ENCODE peak calls at places on chromosomes 2 and 18, in six cellular contexts. F is GM12878, A is SK-N-SH, E is HCT116, G is WTC11, M is A549. W is an unnamed sample.

GRCh38 chr2:18771212-18771611 is 181.8 kb upstream of the NT5C1B start:
- DNase-seq in F (no peak), A (no peak), E (no peak), G (no peak), M (no peak), W (no peak)

GRCh38 chr2:42195559-42195958 is 26.4 kb downstream of the EML4 start:
- DNase-seq in F (no peak), A (no peak), E (peak), G (no peak), M (peak), W (no peak)

GRCh38 chr2:203261326-203262159 is 22.7 kb downstream of the CYP20A1 start:
- DNase-seq in F (no peak), A (no peak), E (no peak), G (peak), M (no peak), W (peak)

GRCh38 chr2:101249826-101250225 is 2.9 kb upstream of the CNOT11 start:
- DNase-seq in F (no peak), A (no peak), E (no peak), G (peak), M (no peak), W (no peak)

GRCh38 chr2:7373156-7373555 is 455.9 kb downstream of the RNF144A start:
- DNase-seq in F (no peak), A (no peak), E (no peak), G (no peak), M (no peak), W (no peak)

GRCh38 chr2:215921884-215922283 is 91.5 kb downstream of the MREG start:
- DNase-seq in F (no peak), A (no peak), E (peak), G (no peak), M (no peak), W (no peak)

GRCh38 chr2:95384854-95385569 is 17.5 kb upstream of the FAHD2A start:
- DNase-seq in F (no peak), A (no peak), E (no peak), G (peak), M (no peak), W (no peak)

GRCh38 chr2:22253171-22253570 is 1129.4 kb downstream of the TDRD15 start:
- DNase-seq in F (no peak), A (no peak), E (no peak), G (no peak), M (no peak), W (no peak)

GRCh38 chr2:20525041-20526035 is 78.5 kb downstream of the RHOB start:
- DNase-seq in F (peak), A (no peak), E (no peak), G (no peak), M (no peak), W (peak)

GRCh38 chr2:33107690-33108482 is 161.1 kb downstream of the LTBP1 start:
- DNase-seq in F (no peak), A (no peak), E (no peak), G (no peak), M (no peak), W (no peak)

GRCh38 chr2:177422271-177422670 is 29.7 kb downstream of the AGPS start:
- DNase-seq in F (no peak), A (no peak), E (no peak), G (no peak), M (no peak), W (no peak)

GRCh38 chr2:206217743-206218520 is 56.5 kb upstream of the ZDBF2 start:
- DNase-seq in F (no peak), A (peak), E (no peak), G (no peak), M (no peak), W (peak)

GRCh38 chr2:224211821-224212220 is 172.7 kb upstream of the SERPINE2 start:
- DNase-seq in F (no peak), A (no peak), E (no peak), G (no peak), M (no peak), W (no peak)

GRCh38 chr2:9763356-9764152 is 79.7 kb upstream of the TAF1B start:
- DNase-seq in F (no peak), A (no peak), E (no peak), G (no peak), M (no peak), W (no peak)

GRCh38 chr18:21163647-21164625 is 52.3 kb upstream of the ROCK1 start:
- DNase-seq in F (no peak), A (no peak), E (no peak), G (no peak), M (no peak), W (peak)

GRCh38 chr2:109402180-109402579 is 211.6 kb downstream of the SEPTIN10 start:
- DNase-seq in F (no peak), A (no peak), E (no peak), G (no peak), M (no peak), W (no peak)

GRCh38 chr2:31580321-31581117 is at the start of gene SRD5A2:
- DNase-seq in F (no peak), A (peak), E (no peak), G (peak), M (no peak), W (no peak)

GRCh38 chr2:29273004-29273703 is 157.9 kb downstream of the CLIP4 start:
- DNase-seq in F (no peak), A (no peak), E (no peak), G (no peak), M (no peak), W (no peak)

GRCh38 chr18:11994346-11994707 is 13.0 kb downstream of the IMPA2 start:
- DNase-seq in F (no peak), A (no peak), E (no peak), G (no peak), M (peak), W (no peak)

GRCh38 chr2:1730047-1730937 is 14.0 kb downstream of the PXDN start:
- DNase-seq in F (no peak), A (peak), E (no peak), G (peak), M (no peak), W (no peak)

GRCh38 chr2:535222-535621 is 142.0 kb downstream of the TMEM18 start:
- DNase-seq in F (no peak), A (no peak), E (peak), G (no peak), M (no peak), W (no peak)

GRCh38 chr2:160584972-160585494 is 91.4 kb upstream of the RBMS1 start:
- DNase-seq in F (no peak), A (no peak), E (no peak), G (no peak), M (no peak), W (no peak)

GRCh38 chr2:72942293-72942692 is 25.0 kb downstream of the EMX1 start:
- DNase-seq in F (no peak), A (no peak), E (no peak), G (no peak), M (no peak), W (no peak)

GRCh38 chr2:167420261-167420660 is 532.0 kb downstream of the XIRP2 start:
- DNase-seq in F (no peak), A (no peak), E (no peak), G (no peak), M (no peak), W (no peak)

GRCh38 chr18:25737710-25738251 is 352.6 kb downstream of the SS18 start:
- DNase-seq in F (no peak), A (no peak), E (peak), G (no peak), M (no peak), W (no peak)

GRCh38 chr18:48455555-48456478 is 46.6 kb upstream of the ZBTB7C start:
- DNase-seq in F (no peak), A (no peak), E (peak), G (no peak), M (no peak), W (peak)

GRCh38 chr2:101596346-101596745 is 101.2 kb upstream of the MAP4K4 start:
- DNase-seq in F (no peak), A (no peak), E (no peak), G (no peak), M (no peak), W (no peak)

GRCh38 chr18:66971951-66972350 is 368.1 kb upstream of the CDH19 start:
- DNase-seq in F (no peak), A (peak), E (no peak), G (no peak), M (no peak), W (no peak)

GRCh38 chr2:32008811-32009478 is 1.9 kb downstream of the MEMO1 start:
- DNase-seq in F (no peak), A (no peak), E (no peak), G (no peak), M (no peak), W (peak)

GRCh38 chr2:213989207-213989606 is 421.6 kb upstream of the VWC2L start:
- DNase-seq in F (no peak), A (no peak), E (no peak), G (no peak), M (no peak), W (no peak)

GRCh38 chr18:61085036-61085435 is 248.2 kb upstream of the CDH20 start:
- DNase-seq in F (no peak), A (no peak), E (no peak), G (no peak), M (no peak), W (no peak)

GRCh38 chr18:50282521-50283335 is 1.4 kb upstream of the MBD1 start:
- DNase-seq in F (no peak), A (no peak), E (no peak), G (no peak), M (no peak), W (no peak)

GRCh38 chr2:48849770-48850169 is 94.2 kb upstream of the LHCGR start:
- DNase-seq in F (no peak), A (no peak), E (no peak), G (no peak), M (no peak), W (no peak)

GRCh38 chr2:88074150-88074549 is 6.5 kb downstream of the SMYD1 start:
- DNase-seq in F (no peak), A (no peak), E (no peak), G (no peak), M (no peak), W (no peak)

GRCh38 chr2:109201465-109202420 is 72.7 kb downstream of the SH3RF3 start:
- DNase-seq in F (no peak), A (peak), E (no peak), G (no peak), M (no peak), W (no peak)

GRCh38 chr2:47528874-47529273 is 125.9 kb downstream of the MSH2 start:
- DNase-seq in F (no peak), A (no peak), E (no peak), G (no peak), M (no peak), W (no peak)

GRCh38 chr2:8520791-8521344 is 161.0 kb upstream of the ID2 start:
- DNase-seq in F (no peak), A (no peak), E (no peak), G (no peak), M (no peak), W (peak)

GRCh38 chr2:100832885-100833284 is 12.9 kb downstream of the NPAS2 start:
- DNase-seq in F (no peak), A (no peak), E (no peak), G (no peak), M (no peak), W (no peak)

GRCh38 chr2:164456599-164456998 is 164.7 kb downstream of the GRB14 start:
- DNase-seq in F (no peak), A (peak), E (no peak), G (no peak), M (no peak), W (no peak)

DNA sequence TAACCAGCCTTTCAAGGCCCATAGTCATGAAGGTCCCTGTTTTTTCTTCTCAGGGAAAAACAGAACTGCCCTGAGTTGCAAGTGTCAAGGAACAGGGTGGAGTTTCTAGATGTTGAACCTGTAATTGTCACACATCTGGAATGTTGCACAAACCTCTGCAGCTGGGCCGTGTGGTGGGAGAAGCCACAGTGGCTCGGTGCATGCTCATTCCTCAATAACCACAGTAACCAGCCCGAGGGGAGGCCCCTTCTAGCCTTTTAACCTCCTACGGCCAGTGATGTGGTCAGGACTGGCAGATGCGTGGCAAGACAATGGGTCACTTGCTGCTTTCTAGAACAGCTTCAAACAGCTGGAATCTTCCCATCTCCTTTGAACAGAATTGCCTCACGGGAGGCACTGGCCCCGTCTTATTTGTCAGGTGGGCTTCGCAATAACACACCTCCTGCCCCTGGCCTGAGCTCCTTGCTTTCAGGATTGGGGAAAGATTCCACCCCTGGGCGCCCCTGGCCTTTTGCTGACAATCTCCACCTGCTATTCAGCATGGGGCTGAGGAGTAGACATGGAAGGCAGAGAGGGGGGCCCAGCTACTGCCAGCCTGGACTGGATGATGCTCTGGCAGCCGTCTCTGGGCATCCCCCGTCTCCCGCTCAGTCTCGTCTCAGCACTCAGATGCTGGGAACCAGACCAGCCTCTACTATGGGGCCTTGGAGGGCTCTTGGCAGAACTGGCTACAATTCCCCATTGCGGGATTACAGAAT is 102.9 kb downstream of the KLHL29 start:
- DNase-seq in F (no peak), A (no peak), E (peak), G (no peak), M (no peak), W (peak)
- TF ChIP-seq MAX in F (no peak), A (no peak), E (peak), G (no peak), M (no peak), W (no peak)

DNA sequence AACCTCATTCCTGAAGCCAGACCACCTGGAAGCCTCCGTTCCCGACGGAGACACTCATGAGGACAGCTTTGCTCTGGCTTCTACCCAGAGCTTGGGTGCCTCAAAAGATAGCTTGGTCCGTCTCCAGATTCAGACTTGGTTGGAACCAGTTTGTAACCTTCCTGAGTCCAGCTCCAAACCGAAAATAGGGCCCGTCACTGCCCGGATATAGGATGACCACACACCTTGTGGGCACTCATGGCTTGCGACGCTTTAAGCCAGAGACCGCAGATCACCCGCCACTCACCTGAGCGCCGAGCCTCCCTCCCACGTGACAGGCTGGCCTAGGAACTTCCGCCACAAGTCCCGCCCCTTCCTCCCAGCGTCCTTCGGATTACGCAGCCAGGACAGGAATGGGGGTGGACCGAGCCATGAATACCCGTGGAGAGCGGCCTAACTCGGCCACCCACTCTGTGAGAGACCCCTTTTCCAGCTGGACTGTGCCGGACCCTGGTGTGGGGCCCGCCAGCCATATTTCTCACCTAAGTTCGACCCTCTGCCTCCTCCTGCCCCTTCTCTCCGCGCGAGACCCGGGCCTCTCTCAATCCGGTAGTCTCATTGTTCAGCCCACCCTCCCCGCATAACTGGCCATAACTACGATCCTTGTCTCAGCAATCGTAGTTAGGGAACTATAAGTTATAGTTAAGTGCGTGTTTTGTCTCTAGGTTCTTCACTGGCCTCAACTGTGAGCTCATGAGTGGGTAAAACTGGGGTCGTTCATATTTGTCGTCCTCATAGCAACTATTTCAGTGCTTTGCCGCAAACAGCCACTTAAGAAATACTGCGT is at the start of gene MPV17:
- DNase-seq in F (peak), A (peak), E (peak), G (peak), M (peak), W (peak)
- TF ChIP-seq MAX in F (peak), A (peak), E (peak), G (peak), M (peak), W (peak)

GRCh38 chr2:197125000-197125399 is 185.6 kb downstream of the ANKRD44 start:
- DNase-seq in F (no peak), A (no peak), E (no peak), G (no peak), M (no peak), W (no peak)
- TF ChIP-seq MAX in F (no peak), A (no peak), E (no peak), G (no peak), M (no peak), W (no peak)

DNA sequence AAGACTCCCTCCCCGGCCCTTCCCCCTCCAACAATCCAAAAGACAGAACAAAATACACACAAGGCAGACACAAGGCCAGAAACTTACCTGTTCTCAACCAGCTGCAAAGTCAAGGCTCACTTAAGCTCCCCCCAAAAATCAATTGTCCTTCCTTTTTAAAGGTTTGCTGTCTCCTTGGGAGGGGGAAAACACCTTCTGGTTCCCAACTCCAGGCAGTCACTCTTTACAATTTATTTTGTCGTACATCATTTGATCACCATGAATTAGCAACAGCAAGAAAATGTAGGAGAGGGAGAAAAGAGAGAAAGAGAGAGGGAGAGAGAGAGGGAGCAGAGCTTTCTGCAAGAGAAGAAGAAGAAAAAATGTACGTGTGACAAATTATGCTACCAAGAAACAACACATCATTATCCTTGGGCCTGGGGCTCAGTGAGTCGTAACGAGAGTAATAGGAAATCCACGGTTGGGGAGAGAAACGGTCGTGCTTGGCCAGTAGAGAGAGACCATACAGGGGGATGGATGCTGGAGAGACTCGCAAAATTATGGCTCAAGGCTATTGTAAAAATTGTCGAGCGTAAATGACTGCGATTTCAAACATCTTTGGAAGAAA is at the start of gene KLHL14:
- DNase-seq in F (no peak), A (no peak), E (no peak), G (no peak), M (no peak), W (no peak)
- TF ChIP-seq MAX in F (no peak), A (no peak), E (no peak), G (no peak), M (no peak), W (no peak)